ENCODE peak calls at places on chromosomes 1 and 21, in five cellular contexts. One of them, this sample, is unnamed.

GRCh38 chr1:33081554-33082305 is 777 bp downstream of the AZIN2 start:
- DNase-seq in mammary epithelial cell: no peak
- DNase-seq in tibial nerve: no peak
- DNase-seq in progenitor cell of endocrine pancreas: no peak
- DNase-seq in prostate gland: no peak
- DNase-seq in this sample: no peak

GRCh38 chr1:101520302-101520701 is 283.5 kb downstream of the S1PR1 start:
- DNase-seq in mammary epithelial cell: peak
- DNase-seq in tibial nerve: no peak
- DNase-seq in prostate gland: no peak
- DNase-seq in progenitor cell of endocrine pancreas: no peak
- DNase-seq in this sample: no peak

GRCh38 chr1:121417289-121417955 is 232.6 kb downstream of the SRGAP2C start:
- DNase-seq in progenitor cell of endocrine pancreas: no peak
- DNase-seq in prostate gland: no peak
- DNase-seq in tibial nerve: no peak
- DNase-seq in mammary epithelial cell: peak
- DNase-seq in this sample: no peak

GRCh38 chr1:55468438-55468837 is 253.3 kb upstream of the USP24 start:
- DNase-seq in progenitor cell of endocrine pancreas: no peak
- DNase-seq in prostate gland: no peak
- DNase-seq in tibial nerve: no peak
- DNase-seq in mammary epithelial cell: no peak
- DNase-seq in this sample: no peak

GRCh38 chr1:234774971-234775370 is 165.0 kb upstream of the IRF2BP2 start:
- DNase-seq in mammary epithelial cell: no peak
- DNase-seq in tibial nerve: no peak
- DNase-seq in progenitor cell of endocrine pancreas: no peak
- DNase-seq in prostate gland: no peak
- DNase-seq in this sample: no peak

GRCh38 chr1:21801100-21801499 is 11.0 kb upstream of the LDLRAD2 start:
- DNase-seq in mammary epithelial cell: peak
- DNase-seq in prostate gland: no peak
- DNase-seq in tibial nerve: no peak
- DNase-seq in progenitor cell of endocrine pancreas: no peak
- DNase-seq in this sample: no peak

GRCh38 chr1:151981178-151981525 is 12.5 kb downstream of the S100A10 start:
- DNase-seq in tibial nerve: no peak
- DNase-seq in progenitor cell of endocrine pancreas: no peak
- DNase-seq in mammary epithelial cell: no peak
- DNase-seq in prostate gland: no peak
- DNase-seq in this sample: no peak

GRCh38 chr1:44293761-44294315 is 61.2 kb downstream of the ERI3 start:
- DNase-seq in progenitor cell of endocrine pancreas: no peak
- DNase-seq in prostate gland: no peak
- DNase-seq in mammary epithelial cell: no peak
- DNase-seq in tibial nerve: no peak
- DNase-seq in this sample: no peak

GRCh38 chr1:222644649-222645005 is 26.7 kb downstream of the MIA3 start:
- DNase-seq in tibial nerve: no peak
- DNase-seq in mammary epithelial cell: no peak
- DNase-seq in prostate gland: no peak
- DNase-seq in progenitor cell of endocrine pancreas: no peak
- DNase-seq in this sample: no peak

GRCh38 chr1:38029081-38029681 is 16.6 kb downstream of the UTP11 start:
- DNase-seq in prostate gland: no peak
- DNase-seq in mammary epithelial cell: no peak
- DNase-seq in tibial nerve: no peak
- DNase-seq in progenitor cell of endocrine pancreas: no peak
- DNase-seq in this sample: no peak

GRCh38 chr21:41641821-41642368 is 125.0 kb downstream of the RIPK4 start:
- DNase-seq in prostate gland: no peak
- DNase-seq in tibial nerve: peak
- DNase-seq in mammary epithelial cell: peak
- DNase-seq in progenitor cell of endocrine pancreas: no peak
- DNase-seq in this sample: no peak

DNA sequence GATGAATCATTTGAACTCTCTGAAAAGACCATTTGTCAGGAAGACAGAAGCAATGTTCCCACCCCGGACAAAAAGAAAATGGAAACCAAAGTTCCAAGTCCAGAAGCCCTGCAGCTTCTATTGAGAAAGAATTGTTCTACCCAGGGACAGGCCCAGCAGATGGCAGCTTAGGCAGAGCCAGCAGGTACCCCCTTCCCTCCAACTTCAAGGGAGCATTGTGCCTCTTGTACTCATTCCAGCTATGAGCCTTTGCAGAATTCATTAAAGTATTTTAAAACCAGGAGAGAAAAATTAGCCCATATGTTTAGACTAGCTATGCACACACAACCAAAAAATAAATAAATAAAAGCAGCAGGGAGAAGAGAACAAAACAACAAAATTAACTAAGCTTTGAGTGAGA is 85.2 kb upstream of the KCND3 start:
- DNase-seq in mammary epithelial cell: no peak
- DNase-seq in tibial nerve: no peak
- DNase-seq in prostate gland: no peak
- DNase-seq in progenitor cell of endocrine pancreas: no peak
- DNase-seq in this sample: no peak
- TF ChIP-seq CTCF in mammary epithelial cell: no peak
- TF ChIP-seq CTCF in tibial nerve: no peak
- TF ChIP-seq CTCF in prostate gland: no peak
- TF ChIP-seq CTCF in progenitor cell of endocrine pancreas: no peak
- TF ChIP-seq CTCF in this sample: no peak

GRCh38 chr1:160778976-160779375 is 17.0 kb upstream of the LY9 start:
- DNase-seq in prostate gland: no peak
- DNase-seq in tibial nerve: no peak
- DNase-seq in mammary epithelial cell: no peak
- DNase-seq in progenitor cell of endocrine pancreas: no peak
- DNase-seq in this sample: no peak

GRCh38 chr1:160780398-160780755 is 15.6 kb upstream of the LY9 start:
- DNase-seq in progenitor cell of endocrine pancreas: no peak
- DNase-seq in tibial nerve: no peak
- DNase-seq in mammary epithelial cell: no peak
- DNase-seq in prostate gland: no peak
- DNase-seq in this sample: no peak

GRCh38 chr1:160781129-160781808 is 14.7 kb upstream of the LY9 start:
- DNase-seq in tibial nerve: no peak
- DNase-seq in progenitor cell of endocrine pancreas: peak
- DNase-seq in mammary epithelial cell: peak
- DNase-seq in prostate gland: peak
- DNase-seq in this sample: no peak

GRCh38 chr1:160779662-160780397 is 16.1 kb upstream of the LY9 start:
- DNase-seq in prostate gland: no peak
- DNase-seq in mammary epithelial cell: no peak
- DNase-seq in progenitor cell of endocrine pancreas: no peak
- DNase-seq in tibial nerve: no peak
- DNase-seq in this sample: peak

GRCh38 chr1:160781914-160782689 is 13.9 kb upstream of the LY9 start:
- DNase-seq in progenitor cell of endocrine pancreas: no peak
- DNase-seq in tibial nerve: no peak
- DNase-seq in mammary epithelial cell: no peak
- DNase-seq in prostate gland: peak
- DNase-seq in this sample: no peak
- TF ChIP-seq CTCF in progenitor cell of endocrine pancreas: no peak
- TF ChIP-seq CTCF in tibial nerve: no peak
- TF ChIP-seq CTCF in mammary epithelial cell: no peak
- TF ChIP-seq CTCF in prostate gland: no peak
- TF ChIP-seq CTCF in this sample: no peak

DNA sequence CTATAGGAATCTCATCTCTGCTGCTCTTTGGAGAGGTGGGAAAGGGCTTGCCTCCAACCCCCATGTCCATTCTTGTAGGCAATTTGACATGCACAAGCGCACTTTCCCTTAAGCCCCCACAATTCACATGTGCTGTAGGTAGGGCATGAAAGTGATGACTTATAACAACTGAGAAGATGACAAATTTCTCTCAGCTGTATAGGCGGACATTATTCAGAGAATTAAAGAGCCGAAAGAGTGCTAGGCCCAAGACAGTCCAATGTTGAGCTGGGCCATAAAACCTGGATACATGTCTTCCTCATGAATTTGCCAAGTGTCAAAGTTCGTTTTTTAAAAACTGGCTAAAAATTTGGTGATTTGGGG is 106.3 kb upstream of the LYPLAL1 start:
- DNase-seq in prostate gland: no peak
- DNase-seq in mammary epithelial cell: no peak
- DNase-seq in progenitor cell of endocrine pancreas: no peak
- DNase-seq in tibial nerve: no peak
- DNase-seq in this sample: no peak
- TF ChIP-seq CTCF in prostate gland: no peak
- TF ChIP-seq CTCF in mammary epithelial cell: no peak
- TF ChIP-seq CTCF in progenitor cell of endocrine pancreas: no peak
- TF ChIP-seq CTCF in tibial nerve: no peak
- TF ChIP-seq CTCF in this sample: no peak

GRCh38 chr1:119370748-119371147 is 2.2 kb downstream of the HAO2 start:
- DNase-seq in prostate gland: no peak
- DNase-seq in mammary epithelial cell: no peak
- DNase-seq in progenitor cell of endocrine pancreas: no peak
- DNase-seq in tibial nerve: no peak
- DNase-seq in this sample: no peak

GRCh38 chr1:119371800-119372199 is 3.2 kb downstream of the HAO2 start:
- DNase-seq in progenitor cell of endocrine pancreas: no peak
- DNase-seq in mammary epithelial cell: no peak
- DNase-seq in prostate gland: no peak
- DNase-seq in tibial nerve: no peak
- DNase-seq in this sample: no peak

GRCh38 chr1:119374208-119374877 is 5.8 kb downstream of the HAO2 start:
- DNase-seq in prostate gland: no peak
- DNase-seq in progenitor cell of endocrine pancreas: no peak
- DNase-seq in tibial nerve: no peak
- DNase-seq in mammary epithelial cell: peak
- DNase-seq in this sample: no peak

GRCh38 chr1:119373465-119373864 is 4.9 kb downstream of the HAO2 start:
- DNase-seq in prostate gland: no peak
- DNase-seq in mammary epithelial cell: peak
- DNase-seq in progenitor cell of endocrine pancreas: no peak
- DNase-seq in tibial nerve: no peak
- DNase-seq in this sample: no peak

GRCh38 chr1:119372493-119373086 is 4.0 kb downstream of the HAO2 start:
- DNase-seq in progenitor cell of endocrine pancreas: peak
- DNase-seq in prostate gland: peak
- DNase-seq in mammary epithelial cell: peak
- DNase-seq in tibial nerve: no peak
- DNase-seq in this sample: no peak
- TF ChIP-seq CTCF in progenitor cell of endocrine pancreas: peak
- TF ChIP-seq CTCF in prostate gland: no peak
- TF ChIP-seq CTCF in mammary epithelial cell: peak
- TF ChIP-seq CTCF in tibial nerve: no peak
- TF ChIP-seq CTCF in this sample: no peak

DNA sequence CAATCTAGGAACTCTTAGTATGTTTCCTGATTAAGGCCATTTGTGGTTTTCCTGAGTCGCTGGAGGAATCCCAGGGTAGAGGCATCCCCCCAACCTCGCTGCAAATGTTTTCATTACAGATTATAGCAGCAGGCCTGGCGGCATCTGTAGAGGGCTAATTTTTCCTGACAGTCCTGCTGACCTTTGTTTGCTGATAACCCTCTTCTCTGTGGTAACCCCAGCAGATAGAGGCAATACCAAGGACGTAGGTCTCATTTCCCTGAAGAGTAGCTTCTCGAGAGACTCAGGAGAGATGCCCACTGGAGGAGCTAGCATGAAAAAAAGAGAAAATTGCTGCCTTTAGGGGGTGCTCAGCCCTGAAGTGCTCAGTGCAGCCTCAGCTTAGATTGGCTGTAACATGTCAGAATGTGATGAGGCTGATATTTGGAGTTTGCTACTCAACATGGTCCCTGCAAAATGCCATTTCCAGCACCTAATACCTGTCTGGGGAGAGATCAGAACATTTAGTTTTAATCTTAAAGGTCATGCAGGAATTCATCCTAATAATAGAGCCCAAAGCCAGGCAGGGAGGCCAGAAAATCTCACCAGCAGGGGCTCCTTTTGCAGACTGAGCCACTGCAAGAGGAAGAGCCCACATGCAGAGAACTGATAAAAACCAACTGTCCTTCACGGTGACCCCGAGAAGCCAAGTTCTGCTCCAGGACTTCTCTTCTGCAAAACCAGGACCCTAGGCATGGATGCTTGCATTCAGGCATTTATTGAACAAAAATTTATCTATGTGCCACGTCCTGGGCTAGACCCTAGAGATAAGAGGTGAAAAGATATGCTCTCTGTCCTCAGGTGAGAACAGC is 184.5 kb downstream of the KAZN start:
- DNase-seq in mammary epithelial cell: no peak
- DNase-seq in prostate gland: no peak
- DNase-seq in tibial nerve: no peak
- DNase-seq in progenitor cell of endocrine pancreas: no peak
- DNase-seq in this sample: no peak
- TF ChIP-seq CTCF in mammary epithelial cell: no peak
- TF ChIP-seq CTCF in prostate gland: no peak
- TF ChIP-seq CTCF in tibial nerve: no peak
- TF ChIP-seq CTCF in progenitor cell of endocrine pancreas: no peak
- TF ChIP-seq CTCF in this sample: no peak

GRCh38 chr1:226637147-226637935 is 88.8 kb downstream of the STUM start:
- DNase-seq in tibial nerve: peak
- DNase-seq in progenitor cell of endocrine pancreas: no peak
- DNase-seq in prostate gland: no peak
- DNase-seq in mammary epithelial cell: no peak
- DNase-seq in this sample: peak
- TF ChIP-seq CTCF in tibial nerve: peak
- TF ChIP-seq CTCF in progenitor cell of endocrine pancreas: peak
- TF ChIP-seq CTCF in prostate gland: no peak
- TF ChIP-seq CTCF in mammary epithelial cell: no peak
- TF ChIP-seq CTCF in this sample: no peak

GRCh38 chr1:77954521-77954920 is 24.4 kb downstream of the FUBP1 start:
- DNase-seq in mammary epithelial cell: no peak
- DNase-seq in progenitor cell of endocrine pancreas: no peak
- DNase-seq in tibial nerve: no peak
- DNase-seq in prostate gland: no peak
- DNase-seq in this sample: no peak
- TF ChIP-seq CTCF in mammary epithelial cell: no peak
- TF ChIP-seq CTCF in progenitor cell of endocrine pancreas: no peak
- TF ChIP-seq CTCF in tibial nerve: no peak
- TF ChIP-seq CTCF in prostate gland: no peak
- TF ChIP-seq CTCF in this sample: no peak

This sample was measured in CD8-positive, alpha-beta T cell.